ENCODE peak calls at places on chromosomes 3 and 15, in six cellular contexts. F, A, X, Q, W and Y are unnamed samples.

GRCh38 chr3:136396916-136397315 is 146.8 kb downstream of the PCCB start:
- DNase-seq in F (no peak), A (no peak), X (peak), Q (no peak), W (no peak), Y (no peak)

GRCh38 chr3:51709675-51710074 is 2.8 kb downstream of the GRM2 start:
- DNase-seq in F (no peak), A (no peak), X (no peak), Q (no peak), W (no peak), Y (no peak)

GRCh38 chr3:22377421-22377820 is 626.4 kb upstream of the ZNF385D start:
- DNase-seq in F (no peak), A (no peak), X (peak), Q (no peak), W (no peak), Y (no peak)

GRCh38 chr15:31525988-31526665 is 199.5 kb downstream of the KLF13 start:
- DNase-seq in F (no peak), A (no peak), X (no peak), Q (no peak), W (no peak), Y (no peak)

GRCh38 chr3:195558602-195559001 is 15.5 kb upstream of the PPP1R2 start:
- DNase-seq in F (peak), A (no peak), X (peak), Q (peak), W (peak), Y (peak)

GRCh38 chr15:30985081-30985531 is 6.3 kb downstream of the MTMR10 start:
- DNase-seq in F (peak), A (no peak), X (peak), Q (no peak), W (no peak), Y (no peak)

GRCh38 chr15:59751552-59752413 is 62.7 kb upstream of the BNIP2 start:
- DNase-seq in F (peak), A (no peak), X (peak), Q (no peak), W (no peak), Y (no peak)

GRCh38 chr15:91228391-91228790 is 128.3 kb downstream of the SV2B start:
- DNase-seq in F (no peak), A (peak), X (no peak), Q (no peak), W (no peak), Y (peak)

GRCh38 chr3:1962531-1963090 is 136.1 kb upstream of the CNTN4 start:
- DNase-seq in F (no peak), A (peak), X (no peak), Q (no peak), W (no peak), Y (no peak)

GRCh38 chr3:31092748-31093607 is 198.5 kb upstream of the GADL1 start:
- DNase-seq in F (no peak), A (no peak), X (peak), Q (no peak), W (no peak), Y (no peak)

GRCh38 chr3:100335137-100335833 is 728 bp downstream of the NIT2 start:
- DNase-seq in F (peak), A (no peak), X (peak), Q (peak), W (no peak), Y (no peak)

GRCh38 chr15:53808058-53808703 is 48.7 kb upstream of the WDR72 start:
- DNase-seq in F (peak), A (no peak), X (peak), Q (no peak), W (no peak), Y (no peak)

GRCh38 chr15:41256577-41257038 is 25.5 kb downstream of the CHP1 start:
- DNase-seq in F (no peak), A (no peak), X (no peak), Q (no peak), W (no peak), Y (no peak)

GRCh38 chr15:32029409-32029861 is 880 bp upstream of the CHRNA7 start:
- DNase-seq in F (no peak), A (peak), X (no peak), Q (peak), W (no peak), Y (peak)

GRCh38 chr3:57151021-57151449 is 14.1 kb downstream of the IL17RD start:
- DNase-seq in F (no peak), A (no peak), X (peak), Q (no peak), W (no peak), Y (no peak)

GRCh38 chr3:169041677-169042171 is 621.8 kb downstream of the MECOM start:
- DNase-seq in F (no peak), A (no peak), X (peak), Q (no peak), W (no peak), Y (peak)

GRCh38 chr15:32747886-32748285 is 30.1 kb downstream of the GREM1 start:
- DNase-seq in F (no peak), A (no peak), X (no peak), Q (no peak), W (no peak), Y (no peak)

GRCh38 chr15:76206325-76206976 is 104.8 kb downstream of the ETFA start:
- DNase-seq in F (no peak), A (peak), X (no peak), Q (no peak), W (no peak), Y (peak)

GRCh38 chr3:30914696-30915095 is 20.2 kb upstream of the GADL1 start:
- DNase-seq in F (no peak), A (no peak), X (peak), Q (no peak), W (no peak), Y (no peak)

GRCh38 chr3:13273604-13274105 is 146.5 kb downstream of the NUP210 start:
- DNase-seq in F (no peak), A (no peak), X (no peak), Q (no peak), W (no peak), Y (no peak)

GRCh38 chr3:100650651-100651611 is 41.5 kb downstream of the ADGRG7 start:
- DNase-seq in F (peak), A (no peak), X (peak), Q (no peak), W (no peak), Y (no peak)

GRCh38 chr3:46070458-46071136 is 43.3 kb upstream of the XCR1 start:
- DNase-seq in F (no peak), A (no peak), X (no peak), Q (no peak), W (no peak), Y (no peak)

GRCh38 chr3:20080956-20081554 is 40.8 kb downstream of the KAT2B start:
- DNase-seq in F (no peak), A (peak), X (no peak), Q (no peak), W (peak), Y (peak)

GRCh38 chr3:42755681-42756578 is 17.1 kb downstream of the CCDC13 start:
- DNase-seq in F (peak), A (no peak), X (peak), Q (no peak), W (no peak), Y (peak)

GRCh38 chr3:58004972-58005371 is 3.2 kb upstream of the FLNB start:
- DNase-seq in F (no peak), A (no peak), X (peak), Q (no peak), W (no peak), Y (no peak)

GRCh38 chr15:51672913-51673857 is 8.1 kb upstream of the SCG3 start:
- DNase-seq in F (no peak), A (no peak), X (no peak), Q (no peak), W (no peak), Y (no peak)

GRCh38 chr3:141530133-141530768 is 43.4 kb downstream of the RASA2 start:
- DNase-seq in F (no peak), A (no peak), X (peak), Q (no peak), W (peak), Y (no peak)

GRCh38 chr15:67126551-67127333 is 61.3 kb downstream of the SMAD3 start:
- DNase-seq in F (no peak), A (no peak), X (peak), Q (no peak), W (no peak), Y (no peak)

GRCh38 chr3:126197854-126198584 is 17.6 kb upstream of the ALDH1L1 start:
- DNase-seq in F (peak), A (no peak), X (peak), Q (peak), W (peak), Y (peak)

GRCh38 chr3:30693470-30694120 is 87.2 kb downstream of the TGFBR2 start:
- DNase-seq in F (peak), A (peak), X (peak), Q (peak), W (peak), Y (peak)

GRCh38 chr15:45662375-45662774 is 27.5 kb downstream of the SQOR start:
- DNase-seq in F (no peak), A (no peak), X (no peak), Q (peak), W (no peak), Y (no peak)

GRCh38 chr3:56355570-56356185 is 112.6 kb downstream of the ERC2 start:
- DNase-seq in F (no peak), A (no peak), X (no peak), Q (no peak), W (no peak), Y (no peak)

GRCh38 chr3:28677581-28677980 is 329.0 kb upstream of the AZI2 start:
- DNase-seq in F (no peak), A (no peak), X (no peak), Q (no peak), W (no peak), Y (no peak)